ENCODE peak calls at places on chromosomes 6 and 20, in seven cellular contexts. X is IMR-90, Z is neural progenitor cell, I is neuronal stem cell, N is colonic mucosa, Q is GM23248, V is SK-N-SH. R is an unnamed sample.

GRCh38 chr6:134850906-134851305 is 99.0 kb downstream of the ALDH8A1 start:
- DNase-seq in N (no peak), Z (no peak), I (no peak), V (no peak), Q (no peak), X (no peak), R (no peak)

GRCh38 chr6:121510568-121511177 is 75.2 kb downstream of the GJA1 start:
- DNase-seq in I (no peak), Z (no peak), N (no peak), V (no peak), X (peak; percentile 26), Q (no peak), R (no peak)

GRCh38 chr6:158422629-158423238 is 110.5 kb downstream of the TULP4 start:
- DNase-seq in Z (no peak), X (no peak), V (no peak), Q (no peak), N (no peak), I (no peak), R (no peak)

GRCh38 chr6:137573739-137574138 is 79.5 kb upstream of the OLIG3 start:
- DNase-seq in V (no peak), X (no peak), I (no peak), N (no peak), Q (no peak), Z (no peak), R (no peak)

GRCh38 chr20:62656205-62656918 is 14.1 kb downstream of the SLCO4A1 start:
- DNase-seq in X (no peak), N (no peak), V (no peak), Q (no peak), I (no peak), Z (no peak), R (no peak)

GRCh38 chr6:593907-594212 is 63.0 kb downstream of the HUS1B start:
- DNase-seq in I (no peak), V (no peak), Q (no peak), Z (peak; percentile 38), X (no peak), N (no peak), R (no peak)

GRCh38 chr6:27280064-27280539 is 32.0 kb downstream of the POM121L2 start:
- DNase-seq in X (peak; percentile 53), V (peak; percentile 31), Q (peak; percentile 53), I (no peak), N (peak; percentile 43), Z (peak; percentile 63), R (no peak)

GRCh38 chr20:25552977-25553376 is 32.4 kb downstream of the NINL start:
- DNase-seq in I (no peak), V (no peak), Z (no peak), N (no peak), X (no peak), Q (no peak), R (no peak)

GRCh38 chr6:46191961-46192360 is 21.2 kb upstream of the ENPP5 start:
- DNase-seq in N (no peak), V (no peak), X (peak; percentile 41), I (no peak), Z (no peak), Q (peak; percentile 93), R (no peak)

GRCh38 chr6:12353731-12354130 is 63.6 kb downstream of the EDN1 start:
- DNase-seq in V (no peak), N (no peak), X (no peak), I (no peak), Z (no peak), Q (peak; percentile 17), R (no peak)

GRCh38 chr20:53842301-53843099 is 227.9 kb downstream of the BCAS1 start:
- DNase-seq in Z (no peak), I (no peak), V (no peak), N (no peak), X (no peak), Q (no peak), R (no peak)

GRCh38 chr6:82744286-82745015 is 321.2 kb downstream of the UBE3D start:
- DNase-seq in Q (no peak), Z (no peak), N (no peak), I (no peak), X (no peak), V (no peak), R (no peak)

GRCh38 chr6:16354692-16355091 is 116.3 kb downstream of the GMPR start:
- DNase-seq in Q (no peak), N (no peak), X (no peak), Z (no peak), I (no peak), V (peak; percentile 61), R (no peak)

GRCh38 chr6:89146748-89147715 is 1.2 kb downstream of the PM20D2 start:
- DNase-seq in V (no peak), X (peak; percentile 65), N (no peak), Z (peak; percentile 37), I (peak; percentile 20), Q (peak; percentile 43), R (no peak)

GRCh38 chr6:101117397-101118185 is 236.5 kb upstream of the ASCC3 start:
- DNase-seq in X (no peak), N (peak; percentile 59), Q (no peak), V (no peak), Z (peak; percentile 7), I (no peak), R (no peak)

GRCh38 chr20:57473246-57474042 is 51.5 kb downstream of the CTCFL start:
- DNase-seq in V (no peak), N (no peak), X (no peak), I (no peak), Q (no peak), Z (no peak), R (no peak)

GRCh38 chr6:106122306-106122940 is 36.3 kb downstream of the PRDM1 start:
- DNase-seq in V (no peak), N (no peak), Q (no peak), X (no peak), I (no peak), Z (no peak), R (no peak)

GRCh38 chr20:31890646-31891045 is 20.2 kb downstream of the TTLL9 start:
- DNase-seq in X (no peak), N (no peak), Z (no peak), Q (no peak), V (no peak), I (no peak), R (no peak)

GRCh38 chr20:31897541-31897940 is 27.1 kb downstream of the TTLL9 start:
- DNase-seq in Q (no peak), I (no peak), X (no peak), Z (no peak), V (no peak), N (no peak), R (no peak)

GRCh38 chr20:31896049-31896448 is 25.6 kb downstream of the TTLL9 start:
- DNase-seq in X (no peak), I (no peak), V (no peak), Q (no peak), N (no peak), Z (no peak), R (no peak)

DNA sequence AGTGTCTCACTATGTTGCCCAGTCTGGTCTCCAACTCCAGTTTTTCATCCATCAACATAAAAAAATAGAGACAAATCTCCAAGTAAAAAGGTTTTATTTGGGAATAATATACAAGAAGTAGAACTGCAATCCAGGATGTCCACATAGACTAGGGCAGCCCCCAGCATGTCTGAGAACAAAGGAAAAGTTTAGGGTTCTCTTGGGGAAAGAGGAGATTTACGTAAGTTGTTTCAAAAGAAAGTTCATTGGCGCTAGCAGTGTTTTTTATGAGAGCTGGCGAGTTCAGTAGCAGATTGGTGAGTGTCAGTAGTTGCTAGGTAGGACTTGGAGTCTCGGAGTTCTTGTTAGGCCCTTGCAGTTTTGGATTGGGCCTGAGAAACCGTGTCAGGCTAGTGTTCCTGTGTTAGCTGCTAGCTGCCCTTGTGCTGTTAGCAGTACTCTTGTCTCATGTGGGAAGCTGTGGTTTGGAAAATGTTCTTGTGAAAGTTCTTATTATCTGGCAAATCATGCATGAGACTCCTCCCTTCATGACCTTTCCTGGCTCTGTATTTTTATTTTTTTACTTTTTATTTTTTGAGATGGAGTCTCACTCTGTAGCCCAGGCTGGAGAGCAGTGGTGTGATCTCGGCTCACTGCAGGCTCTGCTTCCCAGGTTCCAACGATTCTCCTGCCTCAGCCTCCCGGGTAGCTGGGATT is 24.7 kb downstream of the TTLL9 start:
- DNase-seq in Q (peak; percentile 66), I (no peak), Z (peak; percentile 37), X (peak; percentile 49), N (peak; percentile 23), V (no peak), R (peak; percentile 20)
- H3K9ac ChIP-seq in Q (no peak overlapping the region), I (no peak overlapping the region), Z (no peak overlapping the region), X (no peak overlapping the region), N (no peak overlapping the region), V (no peak overlapping the region), R (no peak overlapping the region)

DNA sequence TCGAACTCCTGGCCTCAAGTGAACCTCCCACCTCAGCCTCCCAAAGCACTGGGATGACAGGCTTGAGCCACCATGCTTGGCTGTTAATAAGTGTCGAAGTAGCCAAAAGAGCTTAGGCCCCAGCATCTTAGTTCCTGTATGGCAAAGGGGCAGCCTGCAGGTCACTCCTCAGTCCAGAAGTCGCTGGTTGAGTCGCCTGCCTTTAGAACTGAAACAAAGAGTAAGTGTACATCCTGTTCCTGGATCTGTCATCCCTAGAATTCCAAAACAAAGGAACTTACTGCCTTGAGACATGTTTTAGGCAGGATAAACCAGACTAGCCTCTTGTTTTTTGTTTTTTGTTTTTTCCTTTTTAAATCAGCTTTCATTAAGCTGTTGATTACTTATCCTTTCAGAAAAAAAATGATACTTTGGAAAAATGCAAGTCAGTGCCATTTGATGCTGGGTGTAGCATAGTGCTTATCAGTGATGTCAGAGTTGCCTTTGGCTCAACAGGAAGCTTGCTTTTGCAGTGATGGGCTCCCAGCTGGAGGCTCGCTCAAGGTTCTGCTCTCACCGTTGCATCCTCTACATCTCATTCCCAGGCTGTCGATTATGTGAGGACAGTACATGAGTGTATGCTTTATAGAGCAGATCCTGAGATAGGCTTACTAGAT is 9.0 kb downstream of the ACTR5 start:
- DNase-seq in Z (no peak), N (no peak), Q (no peak), V (no peak), I (no peak), X (no peak), R (no peak)
- H3K27ac ChIP-seq in Z (no peak overlapping the region), N (no peak overlapping the region), Q (no peak overlapping the region), V (no peak overlapping the region), I (no peak overlapping the region), X (no peak overlapping the region), R (no peak overlapping the region)

GRCh38 chr6:48213076-48213788 is 102.2 kb upstream of the PTCHD4 start:
- DNase-seq in I (no peak), N (no peak), V (no peak), X (no peak), Z (no peak), Q (no peak), R (no peak)
- H3K9ac ChIP-seq in I (no peak overlapping the region), N (no peak overlapping the region), V (no peak overlapping the region), X (no peak overlapping the region), Z (no peak overlapping the region), Q (no peak overlapping the region), R (no peak overlapping the region)

GRCh38 chr20:20211988-20212518 is 155.9 kb upstream of the INSM1 start:
- DNase-seq in X (no peak), Z (no peak), Q (no peak), I (no peak), V (no peak), N (no peak), R (no peak)

GRCh38 chr20:20209684-20210083 is 157.4 kb downstream of the CFAP61 start:
- DNase-seq in N (no peak), I (no peak), Q (no peak), Z (no peak), V (no peak), X (no peak), R (no peak)

GRCh38 chr20:20210943-20211273 is 157.0 kb upstream of the INSM1 start:
- DNase-seq in N (peak; percentile 54), Z (no peak), V (no peak), Q (no peak), X (no peak), I (no peak), R (no peak)

GRCh38 chr20:20211274-20211987 is 156.5 kb upstream of the INSM1 start:
- DNase-seq in V (no peak), I (no peak), Z (no peak), Q (peak; percentile 48), X (no peak), N (peak; percentile 63), R (no peak)

GRCh38 chr20:20210327-20210726 is 157.6 kb upstream of the INSM1 start:
- DNase-seq in I (no peak), V (peak; percentile 44), N (no peak), X (no peak), Z (no peak), Q (peak; percentile 13), R (no peak)
- H3K27ac ChIP-seq in I (no peak overlapping the region), V (no peak overlapping the region), N (peak overlapping the region; percentile 6), X (no peak overlapping the region), Z (no peak overlapping the region), Q (no peak overlapping the region), R (no peak overlapping the region)

R was measured in SK-N-MC.